ENCODE peak calls at places on chromosomes 7 and 10, in six cellular contexts. E is HCT116, Z is H1, U is WTC11, J is K562, M is HepG2. B is an unnamed sample.

GRCh38 chr7:80017101-80017500 is 117.5 kb upstream of the GNAI1 start:
- DNase-seq in J (no peak), Z (no peak), E (no peak), U (no peak), M (no peak), B (no peak)

GRCh38 chr10:101001225-101002035 is 1.8 kb downstream of the LZTS2 start:
- DNase-seq in Z (no peak), J (peak; percentile 37), U (no peak), E (no peak), M (no peak), B (no peak)

GRCh38 chr10:77628906-77629730 is 8.5 kb downstream of the KCNMA1 start:
- DNase-seq in E (no peak), M (no peak), U (no peak), J (no peak), Z (no peak), B (no peak)

GRCh38 chr7:127270093-127270492 is 17.4 kb upstream of the GRM8 start:
- DNase-seq in Z (no peak), M (no peak), U (no peak), E (no peak), J (no peak), B (no peak)

GRCh38 chr10:125263551-125263950 is 103.2 kb upstream of the CTBP2 start:
- DNase-seq in M (peak; percentile 5), Z (no peak), E (peak; percentile 85), U (no peak), J (no peak), B (no peak)

GRCh38 chr7:12549106-12549505 is 21.4 kb upstream of the SCIN start:
- DNase-seq in U (no peak), Z (no peak), M (no peak), J (no peak), E (no peak), B (no peak)

GRCh38 chr10:90451283-90451682 is 406.6 kb downstream of the HTR7 start:
- DNase-seq in Z (no peak), M (no peak), J (no peak), U (no peak), E (peak; percentile 8), B (no peak)

GRCh38 chr7:48147078-48147591 is 24.1 kb upstream of the ABCA13 start:
- DNase-seq in J (no peak), E (no peak), U (no peak), M (no peak), Z (no peak), B (no peak)

GRCh38 chr7:123867220-123867619 is 22.3 kb downstream of the HYAL4 start:
- DNase-seq in M (no peak), U (no peak), E (no peak), Z (no peak), J (no peak), B (no peak)

GRCh38 chr7:102122026-102122425 is 164.6 kb upstream of the SH2B2 start:
- DNase-seq in U (no peak), M (no peak), Z (no peak), E (no peak), J (peak; percentile 35), B (peak; percentile 37)

GRCh38 chr7:46934198-46934825 is 647.6 kb downstream of the TNS3 start:
- DNase-seq in J (no peak), Z (no peak), U (no peak), E (no peak), M (no peak), B (no peak)

GRCh38 chr10:122560279-122560804 is at the start of gene DMBT1:
- DNase-seq in E (no peak), J (no peak), Z (no peak), M (no peak), U (no peak), B (no peak)

GRCh38 chr10:130234171-130234965 is 98.2 kb downstream of the GLRX3 start:
- DNase-seq in Z (no peak), M (no peak), E (no peak), J (no peak), U (no peak), B (no peak)

GRCh38 chr10:50536617-50537252 is 87.0 kb downstream of the SGMS1 start:
- DNase-seq in M (no peak), E (no peak), Z (no peak), U (no peak), J (no peak), B (no peak)

GRCh38 chr7:74464931-74465906 is 11.5 kb downstream of the GTF2IRD1 start:
- DNase-seq in J (no peak), U (no peak), Z (no peak), E (no peak), M (no peak), B (no peak)
- TF ChIP-seq ATF3 in J (no peak), U (no peak), Z (no peak), E (no peak), M (no peak), B (no peak)

DNA sequence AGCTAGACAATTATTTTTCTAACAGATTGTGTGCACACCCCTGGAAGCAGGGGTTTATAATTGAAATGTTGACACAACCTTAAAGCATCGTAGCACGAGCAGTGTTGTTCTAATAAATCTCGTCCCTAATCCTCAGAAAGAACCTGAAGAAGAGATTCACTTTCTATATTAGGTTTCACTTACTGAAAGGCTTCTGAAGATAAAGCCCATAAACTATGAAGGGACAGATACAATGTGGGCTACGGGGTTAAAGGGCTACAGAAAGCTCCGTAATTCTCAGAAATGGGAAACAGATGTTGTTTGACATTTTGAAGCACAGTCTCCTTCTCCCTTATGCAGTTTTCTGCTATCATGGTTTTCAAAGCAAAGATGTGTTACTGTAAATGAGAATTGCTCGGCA is 479.6 kb downstream of the GATA3 start:
- DNase-seq in U (no peak), J (no peak), Z (no peak), M (no peak), E (no peak), B (no peak)
- TF ChIP-seq ATF3 in U (no peak), J (no peak), Z (no peak), M (no peak), E (no peak), B (no peak)

GRCh38 chr10:60352105-60352504 is 37.6 kb downstream of the ANK3 start:
- DNase-seq in J (no peak), M (no peak), U (no peak), E (no peak), Z (no peak), B (peak; percentile 30)
- TF ChIP-seq ATF3 in J (no peak), M (no peak), U (no peak), E (no peak), Z (no peak), B (no peak)

GRCh38 chr7:85774931-85775330 is 588.1 kb upstream of the SEMA3D start:
- DNase-seq in E (no peak), J (no peak), M (no peak), Z (no peak), U (no peak), B (no peak)

GRCh38 chr7:85773116-85773783 is 586.4 kb upstream of the SEMA3D start:
- DNase-seq in U (no peak), M (no peak), J (no peak), Z (no peak), E (no peak), B (no peak)

GRCh38 chr7:85776691-85777363 is 590.0 kb upstream of the SEMA3D start:
- DNase-seq in Z (no peak), U (no peak), M (no peak), E (no peak), J (no peak), B (no peak)
- TF ChIP-seq ATF3 in Z (no peak), U (no peak), M (no peak), E (no peak), J (no peak), B (no peak)

GRCh38 chr7:133585003-133585668 is 332.3 kb downstream of the EXOC4 start:
- DNase-seq in Z (no peak), E (no peak), J (no peak), U (no peak), M (no peak), B (no peak)

GRCh38 chr7:133586253-133586652 is 333.4 kb downstream of the EXOC4 start:
- DNase-seq in J (no peak), E (no peak), U (no peak), M (no peak), Z (no peak), B (no peak)

GRCh38 chr7:133591704-133592340 is 338.9 kb downstream of the EXOC4 start:
- DNase-seq in Z (no peak), M (no peak), E (no peak), U (no peak), J (no peak), B (no peak)

GRCh38 chr7:133593561-133593960 is 340.7 kb downstream of the EXOC4 start:
- DNase-seq in M (no peak), Z (no peak), U (no peak), E (no peak), J (no peak), B (no peak)

GRCh38 chr7:133590795-133591194 is 337.9 kb downstream of the EXOC4 start:
- DNase-seq in J (no peak), E (no peak), M (no peak), U (no peak), Z (no peak), B (no peak)
- TF ChIP-seq ATF3 in J (no peak), E (no peak), M (no peak), U (no peak), Z (no peak), B (no peak)

B was measured in GM12878.